ENCODE peak calls at places on chromosomes 4 and X, in five cellular contexts. N, L, G, S and O are unnamed samples.
A peak's percentile ranks its signal among the peaks of the same experiment; 100 is the strongest.

GRCh38 chrX:291411-291901 is 10.3 kb downstream of the PLCXD1 start:
- DNase-seq in N (no peak), L (no peak), G (no peak), S (no peak), O (no peak)

GRCh38 chr4:126604273-126604867 is 1028.4 kb upstream of the INTU start:
- DNase-seq in N (peak; percentile 60), L (peak; percentile 39), G (peak; percentile 30), S (no peak), O (peak; percentile 38)

GRCh38 chrX:155997436-155997835 is at the start of gene IL9R:
- DNase-seq in N (peak; percentile 75), L (no peak), G (no peak), S (no peak), O (peak; percentile 70)

GRCh38 chrX:145817299-145817665 is 347 bp upstream of the SLITRK2 start:
- DNase-seq in N (no peak), L (no peak), G (no peak), S (no peak), O (no peak)

GRCh38 chrX:101369687-101370086 is 16.3 kb downstream of the BTK start:
- DNase-seq in N (no peak), L (no peak), G (no peak), S (no peak), O (no peak)

GRCh38 chr4:15368906-15369305 is 58.9 kb upstream of the C1QTNF7 start:
- DNase-seq in N (no peak), L (no peak), G (no peak), S (no peak), O (peak; percentile 51)

GRCh38 chr4:183342541-183343533 is 20.6 kb upstream of the CLDN24 start:
- DNase-seq in N (no peak), L (no peak), G (no peak), S (no peak), O (peak; percentile 34)

GRCh38 chr4:107740950-107741701 is 21.1 kb upstream of the PAPSS1 start:
- DNase-seq in N (no peak), L (peak; percentile 81), G (no peak), S (no peak), O (no peak)

GRCh38 chr4:970046-970745 is 3.2 kb downstream of the DGKQ start:
- DNase-seq in N (no peak), L (no peak), G (no peak), S (no peak), O (no peak)

GRCh38 chr4:124534133-124534532 is 178.4 kb downstream of the ANKRD50 start:
- DNase-seq in N (no peak), L (no peak), G (no peak), S (no peak), O (no peak)

GRCh38 chr4:140829825-140830224 is 73.6 kb upstream of the TBC1D9 start:
- DNase-seq in N (no peak), L (no peak), G (no peak), S (no peak), O (no peak)

GRCh38 chr4:106463622-106464021 is 95.0 kb upstream of the GIMD1 start:
- DNase-seq in N (no peak), L (no peak), G (no peak), S (no peak), O (no peak)

GRCh38 chr4:1511441-1512041 is 105.3 kb upstream of the NKX1-1 start:
- DNase-seq in N (peak; percentile 61), L (peak; percentile 7), G (peak; percentile 78), S (no peak), O (peak; percentile 40)

GRCh38 chrX:153063315-153063714 is 7.0 kb downstream of the PNMA3 start:
- DNase-seq in N (no peak), L (no peak), G (no peak), S (no peak), O (no peak)

GRCh38 chrX:81875800-81876199 is 673.9 kb downstream of the SH3BGRL start:
- DNase-seq in N (no peak), L (no peak), G (no peak), S (no peak), O (no peak)

GRCh38 chrX:102138064-102138463 is 4.2 kb downstream of the TCEAL6 start:
- DNase-seq in N (no peak), L (peak; percentile 1), G (no peak), S (no peak), O (peak; percentile 4)

GRCh38 chr4:67234296-67234695 is 311.0 kb downstream of the CENPC start:
- DNase-seq in N (no peak), L (no peak), G (no peak), S (no peak), O (no peak)

DNA sequence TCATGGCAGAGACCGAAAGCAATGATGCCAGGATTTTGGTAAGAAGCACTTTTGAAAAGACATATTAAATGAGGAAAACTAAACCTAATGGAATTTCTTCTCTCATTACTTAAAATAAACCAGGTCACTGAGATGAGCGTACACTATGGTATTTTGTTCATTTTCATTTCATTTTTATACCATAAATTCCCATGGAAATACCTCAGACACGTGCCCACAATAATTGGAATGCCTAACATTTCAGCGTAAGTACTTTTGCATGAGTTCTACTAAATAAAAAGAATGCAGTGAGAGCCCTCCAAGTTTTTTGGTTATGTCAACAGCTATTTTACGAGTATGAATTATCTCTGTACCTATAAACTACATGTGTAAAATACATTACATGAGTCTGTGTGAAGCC is 3.2 kb downstream of the CAMK2D start:
- DNase-seq in N (no peak), L (peak; percentile 10), G (no peak), S (no peak), O (no peak)
- TF ChIP-seq MAX in N (no peak), L (no peak), G (no peak), S (no peak), O (no peak)

DNA sequence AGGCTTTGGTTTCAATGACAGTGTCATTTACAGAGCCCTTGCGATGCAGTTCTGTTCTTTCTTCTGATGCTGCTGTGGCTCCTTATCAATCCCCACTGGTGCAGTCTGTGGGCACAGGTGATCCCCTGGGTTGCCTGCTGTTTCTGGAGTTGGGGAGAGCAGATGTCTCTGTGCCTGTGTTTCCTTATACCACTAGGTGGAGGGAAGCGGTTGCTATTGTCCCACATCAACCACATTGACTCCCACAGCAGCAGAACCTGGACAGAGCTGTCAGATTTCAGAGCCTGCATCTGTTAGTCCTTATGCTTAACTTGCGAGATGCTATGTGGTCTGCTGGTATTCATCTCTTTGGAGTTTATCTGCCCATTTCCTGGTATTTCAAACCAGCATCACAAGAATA is 57.7 kb downstream of the NEIL3 start:
- DNase-seq in N (peak; percentile 9), L (no peak), G (peak; percentile 12), S (no peak), O (peak; percentile 45)
- TF ChIP-seq MAX in N (no peak), L (no peak), G (no peak), S (no peak), O (no peak)

GRCh38 chr4:153036931-153037330 is 100.8 kb downstream of the FHDC1 start:
- DNase-seq in N (no peak), L (no peak), G (no peak), S (no peak), O (no peak)

GRCh38 chr4:153034681-153035080 is 98.6 kb downstream of the FHDC1 start:
- DNase-seq in N (no peak), L (no peak), G (no peak), S (no peak), O (no peak)

GRCh38 chr4:153039542-153040185 is 103.5 kb downstream of the FHDC1 start:
- DNase-seq in N (no peak), L (no peak), G (no peak), S (no peak), O (no peak)

GRCh38 chr4:153040677-153041076 is 104.6 kb downstream of the FHDC1 start:
- DNase-seq in N (no peak), L (no peak), G (no peak), S (no peak), O (no peak)

DNA sequence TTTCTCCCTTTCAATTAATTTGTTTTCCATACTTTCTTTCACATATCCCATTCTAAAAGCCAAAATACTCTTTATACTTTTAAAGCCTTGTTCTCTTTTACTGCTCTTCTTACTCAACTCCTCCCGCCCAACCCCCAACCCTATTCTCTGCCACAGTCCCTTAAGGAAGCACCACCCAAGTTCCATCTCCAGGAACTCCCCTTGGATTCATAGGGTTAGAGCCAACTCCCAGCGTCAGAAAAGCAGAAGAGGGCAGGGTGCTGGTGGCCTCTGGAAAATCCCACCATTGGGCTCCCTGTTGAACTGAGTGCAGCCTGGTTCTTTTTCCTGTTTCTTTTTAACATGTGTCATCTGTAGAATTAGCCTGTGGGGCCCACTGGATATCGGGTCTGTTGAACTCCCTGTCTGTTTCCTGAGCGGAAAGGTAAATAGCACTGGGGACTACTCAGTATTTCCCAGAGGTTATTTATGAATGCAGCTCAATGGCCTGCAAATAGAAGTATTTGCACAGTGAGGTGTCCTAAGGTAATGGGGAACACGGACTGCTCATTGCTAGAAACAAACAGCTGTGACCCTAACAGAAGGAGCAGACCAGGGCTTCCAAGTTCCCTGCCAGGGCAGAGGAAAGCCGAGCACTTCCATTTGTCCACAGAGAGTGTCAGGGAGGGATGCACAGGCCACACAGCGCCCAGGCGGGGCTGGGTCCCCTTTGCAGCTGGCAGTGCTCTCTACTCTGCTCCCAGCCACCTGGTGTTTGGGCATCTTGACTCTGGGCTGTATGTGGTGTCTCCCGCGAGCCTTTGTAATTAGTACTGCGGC is 102.6 kb downstream of the FHDC1 start:
- DNase-seq in N (no peak), L (peak; percentile 15), G (peak; percentile 2), S (no peak), O (no peak)
- TF ChIP-seq MAX in N (no peak), L (no peak), G (no peak), S (no peak), O (no peak)

GRCh38 chrX:150185766-150186165 is 177.4 kb upstream of the MAMLD1 start:
- DNase-seq in N (no peak), L (no peak), G (no peak), S (no peak), O (no peak)
- TF ChIP-seq MAX in N (no peak), L (no peak), G (no peak), S (no peak), O (no peak)